ENCODE peak calls at places on chromosomes 6 and 20, in eight cellular contexts. F is breast epithelium, L is tibial artery, M is GM23338, Q is mucosa of descending colon, Z is psoas muscle, Y is Peyer's patch, E is upper lobe of right lung. W is an unnamed sample. For H3K4me1, the result is how much of the 10 kb centered on the place peaks cover.

GRCh38 chr6:36544228-36544627 is 3.1 kb downstream of the STK38 start:
- DNase-seq in F (no peak), L (no peak), M (no peak), Q (no peak), Z (no peak), Y (peak), E (no peak), W (peak)

GRCh38 chr6:48996461-48997119 is 466.5 kb downstream of the MMUT start:
- DNase-seq in F (no peak), L (no peak), M (no peak), Q (no peak), Z (no peak), Y (no peak), E (no peak), W (no peak)

GRCh38 chr6:108574457-108575149 is 13.9 kb downstream of the FOXO3 start:
- DNase-seq in F (no peak), L (no peak), M (no peak), Q (no peak), Z (no peak), Y (no peak), E (no peak), W (no peak)

GRCh38 chr6:129567374-129567773 is 142.6 kb downstream of the ARHGAP18 start:
- DNase-seq in F (no peak), L (no peak), M (peak), Q (no peak), Z (no peak), Y (no peak), E (no peak), W (no peak)

GRCh38 chr6:82555801-82556200 is 192.2 kb downstream of the TPBG start:
- DNase-seq in F (no peak), L (no peak), M (no peak), Q (no peak), Z (no peak), Y (no peak), E (no peak), W (no peak)

GRCh38 chr6:140782941-140783340 is 1349.8 kb upstream of the GJE1 start:
- DNase-seq in F (no peak), L (no peak), M (no peak), Q (no peak), Z (no peak), Y (no peak), E (no peak), W (no peak)

GRCh38 chr20:13286600-13286999 is 65.5 kb downstream of the ISM1 start:
- DNase-seq in F (peak), L (no peak), M (no peak), Q (no peak), Z (no peak), Y (no peak), E (peak), W (no peak)

GRCh38 chr6:19327684-19328083 is 509.5 kb upstream of the ID4 start:
- DNase-seq in F (no peak), L (no peak), M (no peak), Q (no peak), Z (no peak), Y (no peak), E (no peak), W (no peak)

GRCh38 chr20:62208805-62209755 is 11.0 kb downstream of the HRH3 start:
- DNase-seq in F (no peak), L (no peak), M (peak), Q (no peak), Z (peak), Y (no peak), E (no peak), W (no peak)

GRCh38 chr6:126804255-126805064 is 314.0 kb upstream of the RSPO3 start:
- DNase-seq in F (no peak), L (no peak), M (peak), Q (no peak), Z (no peak), Y (no peak), E (no peak), W (no peak)

GRCh38 chr20:34528921-34529297 is 12.7 kb downstream of the DYNLRB1 start:
- DNase-seq in F (peak), L (peak), M (no peak), Q (no peak), Z (no peak), Y (no peak), E (peak), W (no peak)

GRCh38 chr20:58893355-58894151 is 41.0 kb downstream of the GNAS start:
- DNase-seq in F (no peak), L (no peak), M (no peak), Q (no peak), Z (no peak), Y (no peak), E (no peak), W (peak)

GRCh38 chr6:166744654-166745134 is 117.6 kb upstream of the RPS6KA2 start:
- DNase-seq in F (no peak), L (no peak), M (peak), Q (no peak), Z (no peak), Y (no peak), E (no peak), W (no peak)

GRCh38 chr6:45736134-45736533 is 279.5 kb downstream of the CLIC5 start:
- DNase-seq in F (no peak), L (no peak), M (no peak), Q (no peak), Z (no peak), Y (no peak), E (no peak), W (no peak)

GRCh38 chr20:24979036-24979960 is 13.3 kb downstream of the APMAP start:
- DNase-seq in F (no peak), L (no peak), M (no peak), Q (no peak), Z (no peak), Y (no peak), E (peak), W (no peak)

GRCh38 chr6:30787954-30788353 is 43.6 kb upstream of the IER3 start:
- DNase-seq in F (no peak), L (no peak), M (no peak), Q (no peak), Z (no peak), Y (no peak), E (no peak), W (no peak)

GRCh38 chr6:100346828-100347227 is 117.9 kb downstream of the SIM1 start:
- DNase-seq in F (no peak), L (no peak), M (no peak), Q (no peak), Z (no peak), Y (no peak), E (no peak), W (no peak)

GRCh38 chr20:25276533-25277050 is 28.7 kb downstream of the PYGB start:
- DNase-seq in F (no peak), L (peak), M (no peak), Q (no peak), Z (peak), Y (no peak), E (peak), W (no peak)

GRCh38 chr6:31768717-31769257 is 6.3 kb downstream of the SAPCD1 start:
- DNase-seq in F (no peak), L (no peak), M (no peak), Q (no peak), Z (no peak), Y (no peak), E (no peak), W (no peak)

GRCh38 chr6:151475653-151476523 is 17.9 kb upstream of the CCDC170 start:
- DNase-seq in F (no peak), L (no peak), M (peak), Q (no peak), Z (peak), Y (peak), E (peak), W (no peak)

GRCh38 chr6:31386977-31387376 is 16.4 kb upstream of the MICA start:
- DNase-seq in F (no peak), L (no peak), M (peak), Q (no peak), Z (no peak), Y (no peak), E (no peak), W (no peak)

GRCh38 chr6:116410945-116411623 is 40.3 kb downstream of the DSE start:
- DNase-seq in F (no peak), L (no peak), M (no peak), Q (no peak), Z (peak), Y (no peak), E (no peak), W (no peak)
- H3K4me3 ChIP-seq in F (no peak), L (no peak), M (no peak), Q (no peak), Z (peak), Y (no peak), E (no peak), W (no peak)

GRCh38 chr6:79630883-79631799 is at the start of gene SH3BGRL2:
- DNase-seq in F (peak), L (peak), M (peak), Q (peak), Z (peak), Y (peak), E (peak), W (no peak)
- H3K4me1 ChIP-seq in F (under half), L (under half), M (under half), Q (under half), Z (under half), Y (under half), E (under half), W (under half)

DNA sequence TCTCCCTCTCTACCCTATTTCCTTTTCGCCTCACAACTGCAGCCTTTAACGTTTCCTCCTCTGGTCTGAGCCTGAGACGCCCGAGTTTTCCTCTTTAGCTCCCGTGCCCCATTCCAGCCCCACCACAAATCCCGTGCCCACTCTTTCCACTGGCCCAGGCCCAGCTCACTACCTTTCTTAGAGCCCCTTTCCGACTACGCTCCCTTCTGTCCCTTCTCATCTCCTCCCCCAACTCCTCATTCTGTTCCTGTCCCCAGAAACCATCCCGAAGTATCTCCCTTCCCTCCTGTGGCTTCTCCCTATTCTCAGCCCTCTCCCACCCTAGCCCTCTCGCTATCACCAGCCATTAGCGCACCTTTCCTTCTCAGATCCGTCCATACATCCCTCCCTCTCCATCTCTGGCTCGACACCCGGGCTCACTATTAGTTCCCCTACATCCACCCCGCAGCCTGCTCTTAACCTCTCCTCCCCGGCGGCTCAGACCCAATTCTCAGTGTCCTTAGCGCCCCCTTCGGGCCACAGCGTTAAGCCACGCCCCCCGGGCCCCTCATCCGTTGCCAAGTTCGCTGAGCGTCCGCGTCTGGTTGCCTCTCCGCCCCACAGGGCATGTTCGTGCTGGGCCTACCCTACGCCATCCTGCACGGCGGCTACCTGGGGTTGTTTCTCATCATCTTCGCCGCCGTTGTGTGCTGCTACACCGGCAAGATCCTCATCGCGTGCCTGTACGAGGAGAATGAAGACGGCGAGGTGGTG is 2.7 kb downstream of the SLC32A1 start:
- DNase-seq in F (no peak), L (no peak), M (peak), Q (no peak), Z (no peak), Y (no peak), E (no peak), W (no peak)
- TF ChIP-seq CTCF in F (no peak), L (no peak), M (peak), Q (no peak), Z (no peak), Y (no peak), E (no peak), W (no peak)

DNA sequence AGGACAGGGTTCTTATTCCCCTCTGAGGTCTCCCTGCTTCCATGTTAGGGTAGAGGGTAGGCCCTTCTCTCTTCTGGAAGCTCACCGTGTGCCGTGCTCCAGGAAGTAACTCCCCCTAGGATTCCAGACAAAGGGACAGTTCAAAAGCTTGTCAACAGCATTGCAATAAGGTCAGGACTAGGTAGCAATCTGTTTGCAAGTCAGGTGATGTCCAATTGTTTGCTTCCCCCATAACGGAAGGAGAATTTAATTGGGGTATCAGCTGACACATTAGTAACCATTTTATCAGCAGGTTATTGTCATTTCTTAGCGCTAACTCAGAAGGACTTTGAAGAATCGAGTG is 41.9 kb downstream of the SYNJ2 start:
- DNase-seq in F (no peak), L (no peak), M (no peak), Q (no peak), Z (no peak), Y (no peak), E (no peak), W (no peak)
- H3K4me3 ChIP-seq in F (no peak), L (no peak), M (no peak), Q (no peak), Z (no peak), Y (no peak), E (no peak), W (no peak)

GRCh38 chr20:23100021-23100753 is 14.1 kb upstream of the CD93 start:
- DNase-seq in F (no peak), L (no peak), M (no peak), Q (no peak), Z (no peak), Y (no peak), E (no peak), W (no peak)
- H3K4me1 ChIP-seq in F (under half), L (under half), M (under half), Q (under half), Z (under half), Y (under half), E (under half), W (under half)